ENCODE peak calls at places on chromosomes 5 and 9, in six cellular contexts. S is fibroblast of lung, Q is right atrium auricular region, J is fibroblast of pulmonary artery, V is pancreas, B is heart right ventricle. X is an unnamed sample.

GRCh38 chr5:67089200-67089725 is 107.3 kb downstream of the CD180 start:
- DNase-seq in V (no peak), S (peak; percentile 66), J (peak; percentile 14), B (no peak), Q (no peak), X (peak; percentile 22)

GRCh38 chr9:132754236-132754635 is 84.0 kb downstream of the GTF3C4 start:
- DNase-seq in S (no peak), J (no peak), V (no peak), Q (no peak), B (no peak), X (no peak)

GRCh38 chr5:34001231-34001935 is 6.5 kb downstream of the AMACR start:
- DNase-seq in B (no peak), V (peak; percentile 67), J (peak; percentile 11), Q (no peak), S (peak; percentile 75), X (peak; percentile 59)

GRCh38 chr9:135239100-135239768 is 151.8 kb downstream of the OLFM1 start:
- DNase-seq in J (no peak), S (no peak), Q (no peak), V (peak; percentile 9), B (peak; percentile 4), X (no peak)

GRCh38 chr5:93250431-93250830 is 330.6 kb downstream of the NR2F1-AS1 start:
- DNase-seq in J (peak; percentile 42), B (no peak), S (peak; percentile 32), V (no peak), Q (no peak), X (peak; percentile 26)

GRCh38 chr9:83070257-83070656 is 7.3 kb upstream of the RASEF start:
- DNase-seq in B (no peak), V (no peak), J (no peak), Q (no peak), S (peak; percentile 86), X (peak; percentile 80)

GRCh38 chr5:147887026-147887627 is 8.6 kb downstream of the SCGB3A2 start:
- DNase-seq in V (no peak), J (peak; percentile 63), B (no peak), S (no peak), Q (no peak), X (peak; percentile 76)

GRCh38 chr9:89777544-89777943 is 172.7 kb downstream of the GADD45G start:
- DNase-seq in S (no peak), B (no peak), J (no peak), Q (no peak), V (no peak), X (no peak)

GRCh38 chr5:1007681-1008450 is 736 bp upstream of the NKD2 start:
- DNase-seq in Q (peak; percentile 53), S (no peak), J (no peak), B (peak; percentile 15), V (peak; percentile 34), X (no peak)

GRCh38 chr5:142104491-142104890 is 4.1 kb upstream of the NDFIP1 start:
- DNase-seq in J (no peak), B (no peak), V (no peak), Q (no peak), S (no peak), X (no peak)

GRCh38 chr9:128309551-128309950 is 12.7 kb downstream of the TRUB2 start:
- DNase-seq in S (no peak), V (no peak), B (no peak), Q (no peak), J (no peak), X (no peak)

GRCh38 chr9:95004452-95005275 is 278.2 kb downstream of the AOPEP start:
- DNase-seq in B (peak; percentile 67), V (peak; percentile 80), J (no peak), S (peak; percentile 54), Q (no peak), X (no peak)

GRCh38 chr5:82100303-82101077 is 128.7 kb downstream of the ATG10 start:
- DNase-seq in Q (no peak), S (peak; percentile 79), V (no peak), J (no peak), B (no peak), X (no peak)

GRCh38 chr5:32630867-32631491 is 45.6 kb downstream of the SUB1 start:
- DNase-seq in S (no peak), B (no peak), V (no peak), J (no peak), Q (no peak), X (no peak)

GRCh38 chr9:92350129-92350739 is 24.5 kb downstream of the CENPP start:
- DNase-seq in V (no peak), Q (no peak), J (peak; percentile 62), B (no peak), S (peak; percentile 61), X (peak; percentile 93)

GRCh38 chr5:147483961-147484707 is 25.7 kb downstream of the DPYSL3 start:
- DNase-seq in V (no peak), Q (peak; percentile 83), J (peak; percentile 99), S (peak; percentile 99), B (peak; percentile 54), X (peak; percentile 99)

GRCh38 chr5:79824444-79824843 is 134.8 kb downstream of the CMYA5 start:
- DNase-seq in J (no peak), Q (no peak), B (no peak), V (no peak), S (no peak), X (no peak)

GRCh38 chr5:159216454-159216853 is 7.1 kb upstream of the RNF145 start:
- DNase-seq in V (no peak), J (no peak), S (no peak), B (no peak), Q (no peak), X (no peak)

GRCh38 chr5:147321569-147321968 is 86.7 kb downstream of the STK32A start:
- DNase-seq in V (no peak), Q (no peak), S (no peak), J (no peak), B (no peak), X (no peak)

GRCh38 chr9:137055385-137056364 is 1.8 kb upstream of the ENTPD2 start:
- DNase-seq in S (peak; percentile 80), V (peak; percentile 99), J (peak; percentile 90), B (peak; percentile 97), Q (peak; percentile 81), X (peak; percentile 97)

DNA sequence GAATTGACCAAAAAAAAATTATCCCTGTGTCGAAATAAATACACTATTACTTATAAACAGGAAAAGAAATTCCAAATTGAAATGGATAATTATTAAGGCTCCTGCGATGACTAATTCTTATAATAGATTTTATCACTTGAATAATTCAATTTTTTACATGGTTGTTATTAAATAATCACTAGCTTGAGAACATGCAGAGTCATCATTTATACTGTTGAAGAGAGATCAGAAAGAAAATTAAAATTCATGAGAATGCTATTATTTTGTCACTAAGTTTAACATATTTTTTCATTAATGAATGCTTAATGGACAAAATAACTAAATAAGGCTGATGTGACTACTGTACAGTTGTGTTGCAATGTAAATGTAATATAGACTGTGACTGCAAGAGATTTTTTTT is 1011.3 kb upstream of the C9orf72 start:
- DNase-seq in Q (no peak), J (no peak), S (no peak), B (no peak), V (no peak), X (no peak)
- TF ChIP-seq CTCF in Q (no peak), J (no peak), S (no peak), B (no peak), V (no peak), X (no peak)

GRCh38 chr5:11595045-11595444 is 309.2 kb downstream of the CTNND2 start:
- DNase-seq in B (no peak), Q (no peak), S (no peak), V (no peak), J (no peak), X (no peak)

GRCh38 chr5:11599499-11599898 is 304.7 kb downstream of the CTNND2 start:
- DNase-seq in J (no peak), Q (no peak), V (no peak), B (no peak), S (no peak), X (no peak)

GRCh38 chr5:11602298-11602697 is 301.9 kb downstream of the CTNND2 start:
- DNase-seq in J (no peak), B (no peak), Q (no peak), S (no peak), V (no peak), X (no peak)

GRCh38 chr5:11596185-11596584 is 308.1 kb downstream of the CTNND2 start:
- DNase-seq in S (peak; percentile 68), J (no peak), B (no peak), V (no peak), Q (no peak), X (no peak)

DNA sequence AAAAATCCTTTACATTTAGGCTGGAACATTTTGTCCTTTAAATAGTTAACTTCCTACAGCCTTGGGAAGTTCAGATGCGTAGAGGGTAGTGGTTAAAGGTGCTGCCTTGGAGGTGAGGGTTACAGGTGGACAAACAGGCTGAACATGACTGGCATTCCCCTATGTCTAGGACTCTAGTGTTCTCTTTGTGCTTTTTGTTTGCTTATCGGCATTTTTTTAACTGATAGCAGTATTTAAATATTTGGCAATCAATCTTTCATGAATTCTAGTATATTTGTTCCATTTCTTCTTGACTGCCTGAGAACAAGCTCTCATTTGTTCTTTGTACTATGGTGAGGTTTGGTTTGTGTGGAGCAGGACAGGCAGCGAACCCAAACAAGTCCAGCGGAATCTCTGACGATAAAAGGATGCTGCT is 307.6 kb downstream of the CTNND2 start:
- DNase-seq in B (no peak), Q (no peak), J (no peak), V (no peak), S (peak; percentile 16), X (no peak)
- H3K4me3 ChIP-seq in B (no peak overlapping the region), Q (no peak overlapping the region), J (no peak overlapping the region), V (no peak overlapping the region), S (no peak overlapping the region), X (no peak overlapping the region)

DNA sequence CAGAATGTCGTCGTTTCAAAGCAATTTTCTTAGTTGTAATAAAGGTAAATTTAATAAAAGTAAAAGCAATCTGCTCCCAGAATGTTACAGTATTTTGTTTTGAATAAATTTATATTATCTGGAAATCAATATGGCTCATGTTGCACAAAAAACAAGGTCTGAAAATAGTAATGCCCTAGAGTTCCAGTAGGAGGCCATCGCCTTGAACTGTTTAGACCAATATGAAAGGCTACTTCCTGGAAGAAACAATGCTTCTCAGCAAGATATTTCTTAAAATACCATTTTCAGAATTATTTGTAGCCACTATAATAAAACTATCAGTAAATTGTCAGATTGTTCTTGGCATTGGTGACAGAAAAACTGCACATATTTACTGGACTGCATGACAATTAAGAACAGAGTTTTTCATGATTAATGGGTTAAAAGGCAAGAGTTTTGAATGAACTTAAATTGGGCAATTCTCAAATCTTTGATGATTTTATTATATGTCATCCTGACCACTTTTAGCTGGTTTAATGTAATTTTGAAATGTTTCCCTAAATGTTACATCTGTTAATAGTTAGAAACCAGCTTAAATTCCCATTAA is 153.2 kb downstream of the COMMD10 start:
- DNase-seq in S (no peak), Q (no peak), J (peak; percentile 6), V (no peak), B (no peak), X (no peak)
- TF ChIP-seq CTCF in S (peak; percentile 22), Q (no peak), J (peak; percentile 32), V (no peak), B (no peak), X (peak; percentile 34)

DNA sequence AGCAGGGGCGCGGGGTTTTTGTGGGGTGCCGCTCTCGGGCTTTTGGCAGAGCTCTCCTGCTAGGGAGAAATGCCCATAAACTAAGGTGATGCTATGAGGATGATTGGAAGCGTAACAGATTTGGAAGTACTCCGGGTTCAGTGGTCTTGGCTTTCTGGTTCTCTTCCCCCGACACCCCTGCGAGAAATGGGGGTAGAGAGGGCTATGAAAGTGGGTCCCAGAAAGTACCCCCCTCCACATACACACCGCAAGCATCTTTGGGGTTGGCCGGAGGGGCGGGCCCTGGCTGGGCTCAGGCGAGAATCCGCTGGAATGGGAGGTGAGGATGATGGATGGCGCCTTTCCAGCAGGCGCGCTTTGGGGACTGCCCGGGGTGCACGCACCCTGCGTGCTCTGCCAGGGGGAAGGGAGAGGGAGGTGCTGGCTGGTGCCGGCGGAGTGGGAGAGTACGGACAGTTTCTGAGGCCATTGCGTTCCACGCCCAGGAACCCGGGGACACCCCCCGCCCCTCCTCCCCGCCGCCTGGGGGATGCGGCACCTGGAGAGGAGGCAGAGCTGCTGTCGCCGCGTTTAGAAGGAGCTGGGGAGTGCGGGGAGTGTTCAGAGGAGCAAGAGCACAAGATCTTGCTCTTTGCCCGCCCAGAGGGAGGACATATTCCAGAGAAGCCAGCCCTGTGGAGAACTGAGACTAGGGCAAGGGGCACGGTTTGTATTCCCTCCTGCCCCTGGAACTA is 1.9 kb downstream of the PCSK5 start:
- DNase-seq in V (peak; percentile 51), B (peak; percentile 54), J (no peak), S (peak; percentile 13), Q (no peak), X (peak; percentile 34)
- H3K4me3 ChIP-seq in V (peak overlapping the region; percentile 79), B (peak overlapping the region; percentile 68), J (peak overlapping the region; percentile 72), S (peak overlapping the region; percentile 77), Q (peak overlapping the region; percentile 87), X (peak overlapping the region; percentile 84)